ENCODE peak calls at places on chromosomes 6 and 20, in six cellular contexts. D is OCI-LY7, K is DND-41, Y is stomach, U is PC-9, O is GM12878. V is an unnamed sample. For H3K4me1, the result is how much of the 10 kb centered on the place peaks cover.

GRCh38 chr6:46876126-46876525 is 45.6 kb downstream of the ADGRF5 start:
- DNase-seq in D (no peak), K (no peak), Y (peak), U (peak), O (no peak), V (peak)

GRCh38 chr6:26205625-26206574 is 118.7 kb downstream of the HFE start:
- DNase-seq in D (peak), K (peak), Y (no peak), U (peak), O (no peak), V (no peak)

GRCh38 chr20:37533154-37533715 is 5.6 kb upstream of the BLCAP start:
- DNase-seq in D (no peak), K (no peak), Y (no peak), U (no peak), O (no peak), V (no peak)

GRCh38 chr6:106700581-106700980 is 71.2 kb downstream of the QRSL1 start:
- DNase-seq in D (no peak), K (no peak), Y (no peak), U (no peak), O (no peak), V (no peak)

GRCh38 chr6:123965894-123966293 is 162.2 kb downstream of the NKAIN2 start:
- DNase-seq in D (no peak), K (no peak), Y (no peak), U (no peak), O (no peak), V (no peak)

GRCh38 chr20:59255256-59255655 is 45.2 kb upstream of the EDN3 start:
- DNase-seq in D (no peak), K (no peak), Y (no peak), U (no peak), O (no peak), V (no peak)

GRCh38 chr20:5140195-5140594 is 13.4 kb downstream of the CDS2 start:
- DNase-seq in D (no peak), K (no peak), Y (no peak), U (no peak), O (no peak), V (no peak)

GRCh38 chr6:130967502-130968469 is 95.3 kb downstream of the EPB41L2 start:
- DNase-seq in D (no peak), K (no peak), Y (no peak), U (no peak), O (no peak), V (no peak)

GRCh38 chr6:149043476-149044130 is 273.9 kb upstream of the TAB2 start:
- DNase-seq in D (peak), K (peak), Y (no peak), U (no peak), O (no peak), V (no peak)

GRCh38 chr6:110319843-110320242 is 38.3 kb downstream of the METTL24 start:
- DNase-seq in D (no peak), K (no peak), Y (no peak), U (no peak), O (no peak), V (no peak)

GRCh38 chr20:17612975-17613327 is 43.1 kb downstream of the DSTN start:
- DNase-seq in D (no peak), K (no peak), Y (no peak), U (no peak), O (no peak), V (no peak)

GRCh38 chr20:8755340-8756118 is 313.4 kb upstream of the PLCB4 start:
- DNase-seq in D (no peak), K (no peak), Y (no peak), U (no peak), O (no peak), V (no peak)

GRCh38 chr6:148891027-148891783 is 144.4 kb downstream of the UST start:
- DNase-seq in D (no peak), K (no peak), Y (peak), U (no peak), O (no peak), V (no peak)

GRCh38 chr6:153231048-153231635 is 100.1 kb upstream of the RGS17 start:
- DNase-seq in D (peak), K (peak), Y (peak), U (no peak), O (no peak), V (peak)

GRCh38 chr20:53149184-53149651 is 177.1 kb downstream of the TSHZ2 start:
- DNase-seq in D (no peak), K (no peak), Y (no peak), U (no peak), O (no peak), V (no peak)

DNA sequence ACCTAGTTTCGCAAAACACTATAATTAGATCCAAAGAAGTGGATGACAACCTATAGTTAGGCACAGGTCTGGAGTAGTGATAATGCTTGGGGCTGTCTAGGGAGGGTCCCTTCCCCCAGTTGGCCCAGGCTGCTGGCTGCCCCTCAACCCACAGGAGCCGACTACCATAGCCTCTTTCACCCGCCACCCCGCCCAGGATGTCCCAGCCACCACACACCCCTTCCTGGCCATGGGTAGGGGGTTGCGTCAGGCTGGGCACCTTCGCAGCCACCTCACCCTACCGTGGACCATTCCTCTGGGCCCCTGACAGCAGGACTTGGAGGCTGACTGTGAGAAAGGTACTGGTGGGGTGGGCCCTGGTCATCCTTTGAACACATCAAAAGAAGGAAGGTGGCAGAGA is 8.5 kb downstream of the TFEB start:
- DNase-seq in D (no peak), K (no peak), Y (no peak), U (no peak), O (no peak), V (no peak)
- H3K4me1 ChIP-seq in D (half or more), K (under half), Y (half or more), U (under half), O (half or more), V (under half)

DNA sequence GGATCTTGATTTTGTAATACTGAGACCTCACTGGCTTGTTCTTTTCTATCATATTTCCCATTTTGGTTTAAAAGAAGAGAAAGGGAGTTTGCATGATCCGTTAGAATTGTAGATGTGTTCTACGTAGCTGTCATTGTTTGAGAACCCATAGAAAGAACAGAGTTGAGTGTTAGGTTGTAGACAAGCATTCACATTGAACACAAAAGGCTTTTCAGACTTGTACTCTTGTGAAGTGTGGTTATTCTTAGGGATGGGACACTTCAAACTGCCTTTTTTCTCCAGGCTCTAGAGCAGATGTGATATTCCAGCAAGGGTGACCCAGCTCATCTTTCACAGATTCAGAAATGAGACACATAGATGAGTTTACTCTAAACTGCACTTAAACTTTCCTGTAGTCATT is 19.9 kb downstream of the FOXO3 start:
- DNase-seq in D (no peak), K (no peak), Y (no peak), U (no peak), O (no peak), V (no peak)
- H3K4me1 ChIP-seq in D (under half), K (half or more), Y (half or more), U (half or more), O (under half), V (under half)

DNA sequence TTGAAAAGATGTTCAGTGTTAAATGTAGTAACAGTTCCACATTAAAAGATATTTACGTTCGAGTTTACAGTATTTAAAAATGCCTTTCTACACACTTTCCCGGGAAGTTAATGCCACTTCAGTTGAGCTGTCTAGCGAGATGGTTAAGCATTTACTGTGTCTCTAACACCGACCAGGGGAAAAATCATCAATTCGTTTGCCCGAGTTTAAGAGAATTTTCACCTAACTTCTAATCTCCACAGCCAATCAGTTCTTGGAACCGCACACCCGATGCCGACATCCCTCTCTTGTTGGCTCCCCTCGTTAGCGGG is 58.2 kb downstream of the FAM217A start:
- DNase-seq in D (no peak), K (no peak), Y (no peak), U (no peak), O (no peak), V (no peak)
- H3K4me1 ChIP-seq in D (half or more), K (half or more), Y (under half), U (under half), O (under half), V (under half)

GRCh38 chr6:99416226-99416625 is 8.9 kb downstream of the PNISR start:
- DNase-seq in D (no peak), K (no peak), Y (no peak), U (no peak), O (no peak), V (no peak)

GRCh38 chr6:99422912-99423311 is 2.2 kb downstream of the PNISR start:
- DNase-seq in D (no peak), K (no peak), Y (no peak), U (no peak), O (no peak), V (no peak)

GRCh38 chr6:99412065-99412464 is 13.0 kb downstream of the PNISR start:
- DNase-seq in D (no peak), K (no peak), Y (no peak), U (no peak), O (no peak), V (no peak)

GRCh38 chr6:99415446-99415845 is 9.7 kb downstream of the PNISR start:
- DNase-seq in D (no peak), K (no peak), Y (no peak), U (no peak), O (no peak), V (no peak)

GRCh38 chr6:99416892-99417767 is 8.0 kb downstream of the PNISR start:
- DNase-seq in D (peak), K (no peak), Y (no peak), U (no peak), O (peak), V (no peak)
- H3K4me1 ChIP-seq in D (under half), K (under half), Y (under half), U (under half), O (under half), V (under half)

DNA sequence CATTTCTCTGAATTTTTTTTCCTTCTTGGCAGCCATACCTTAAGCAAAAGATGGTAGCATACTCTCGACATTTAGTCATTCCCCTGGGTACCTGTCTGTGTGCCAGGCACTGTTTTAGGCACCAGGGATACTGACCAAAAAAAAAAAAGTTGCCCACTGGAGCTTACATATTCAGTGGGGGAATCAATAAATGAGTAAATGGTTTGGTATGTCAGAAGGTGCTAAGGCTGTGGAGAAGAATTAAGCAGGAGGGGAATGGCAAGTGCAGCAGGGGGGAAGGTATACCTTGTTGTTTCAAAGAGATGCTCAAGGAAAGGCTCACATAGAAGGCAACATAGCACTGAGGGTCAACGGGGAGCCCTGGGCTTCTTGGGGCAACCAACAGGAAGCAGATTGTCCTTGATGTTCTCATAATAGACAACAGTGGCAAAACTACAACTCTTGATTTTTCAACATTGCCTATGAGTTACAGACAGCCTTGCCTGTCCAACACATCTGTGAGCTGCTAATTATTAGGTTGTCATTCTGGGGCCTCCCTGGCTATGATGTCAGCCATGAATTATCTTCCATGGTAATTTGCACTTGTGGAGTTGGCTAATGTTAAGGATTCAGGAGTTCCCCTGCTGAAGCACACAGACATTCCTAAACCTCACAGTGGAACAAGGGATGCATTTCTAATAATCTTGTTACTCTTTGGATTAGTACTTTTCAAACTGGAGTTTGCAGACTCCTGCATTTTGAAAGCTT is 19.6 kb downstream of the NT5E start:
- DNase-seq in D (no peak), K (no peak), Y (no peak), U (no peak), O (no peak), V (no peak)
- H3K4me1 ChIP-seq in D (under half), K (under half), Y (under half), U (half or more), O (under half), V (under half)

GRCh38 chr6:107991939-107992560 is 34.0 kb upstream of the SEC63 start:
- DNase-seq in D (no peak), K (no peak), Y (no peak), U (no peak), O (no peak), V (no peak)

GRCh38 chr6:107987805-107988204 is 29.8 kb upstream of the SEC63 start:
- DNase-seq in D (no peak), K (no peak), Y (no peak), U (no peak), O (no peak), V (no peak)

GRCh38 chr6:107988570-107988969 is 30.6 kb upstream of the SEC63 start:
- DNase-seq in D (no peak), K (no peak), Y (no peak), U (no peak), O (no peak), V (no peak)

GRCh38 chr6:107989166-107990094 is 31.4 kb upstream of the SEC63 start:
- DNase-seq in D (no peak), K (no peak), Y (no peak), U (no peak), O (no peak), V (no peak)

GRCh38 chr6:107991061-107991460 is 33.1 kb upstream of the SEC63 start:
- DNase-seq in D (no peak), K (no peak), Y (no peak), U (no peak), O (no peak), V (no peak)
- H3K4me1 ChIP-seq in D (under half), K (under half), Y (under half), U (under half), O (under half), V (under half)

DNA sequence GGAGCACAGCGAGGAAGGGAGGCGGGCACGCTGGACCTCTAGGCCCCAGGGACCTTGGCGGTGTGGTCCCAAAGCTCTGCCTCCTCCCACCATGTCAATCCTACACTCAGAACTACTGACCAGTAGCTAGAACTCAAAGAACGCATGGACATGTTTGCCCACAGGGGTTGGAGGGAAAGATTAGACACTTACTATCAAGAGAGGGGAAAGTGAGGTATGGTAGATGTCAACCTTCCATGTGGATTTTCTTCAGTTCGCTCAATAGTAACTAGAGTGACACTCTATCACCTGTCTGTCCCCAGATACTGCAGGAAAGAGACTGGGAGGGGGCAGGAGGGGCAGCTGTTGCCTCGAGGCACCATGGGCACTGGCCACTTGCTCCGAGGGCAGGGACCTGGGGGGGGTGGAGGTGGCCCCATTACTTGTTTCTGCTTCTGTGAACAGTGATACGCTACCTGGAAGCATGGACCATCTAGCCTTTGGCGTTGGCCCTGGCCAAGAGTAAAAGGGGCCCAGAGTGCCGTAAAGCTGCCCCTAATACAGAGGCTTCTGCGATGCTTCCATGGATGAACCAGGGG is 912 bp upstream of the DIDO1 start:
- DNase-seq in D (no peak), K (no peak), Y (no peak), U (no peak), O (no peak), V (no peak)
- H3K4me1 ChIP-seq in D (half or more), K (half or more), Y (half or more), U (under half), O (under half), V (half or more)